ENCODE peak calls at places on chromosome 18, in six cellular contexts. Y is stomach, O is HFF-Myc, I is endothelial cell, V is bronchial epithelial cell, M is AG10803. L is an unnamed sample.

GRCh38 chr18:13202571-13202970 is 16.0 kb upstream of the LDLRAD4 start:
- DNase-seq in M (no peak), O (no peak), I (no peak), Y (no peak), V (no peak), L (no peak)

GRCh38 chr18:54119524-54120019 is 104.9 kb downstream of the MBD2 start:
- DNase-seq in M (peak; percentile 68), I (peak; percentile 19), Y (no peak), O (peak; percentile 41), V (peak; percentile 72), L (peak; percentile 25)

GRCh38 chr18:73264562-73264921 is 396.8 kb upstream of the NETO1 start:
- DNase-seq in V (no peak), M (no peak), O (no peak), Y (no peak), I (no peak), L (no peak)

GRCh38 chr18:58449366-58449935 is 179.4 kb downstream of the ALPK2 start:
- DNase-seq in V (peak; percentile 13), Y (no peak), M (no peak), I (no peak), O (no peak), L (no peak)

GRCh38 chr18:61731693-61732376 is 161.0 kb downstream of the RNF152 start:
- DNase-seq in Y (no peak), O (no peak), M (peak; percentile 88), I (no peak), V (no peak), L (no peak)

GRCh38 chr18:43665239-43665788 is 388.0 kb upstream of the SYT4 start:
- DNase-seq in Y (no peak), V (peak; percentile 87), M (peak; percentile 87), I (no peak), O (peak; percentile 59), L (no peak)

GRCh38 chr18:70413455-70413854 is 124.6 kb downstream of the SOCS6 start:
- DNase-seq in O (no peak), I (no peak), V (no peak), Y (no peak), M (peak; percentile 51), L (no peak)

GRCh38 chr18:60044290-60045006 is 144.7 kb downstream of the PMAIP1 start:
- DNase-seq in M (peak; percentile 88), V (peak; percentile 91), I (no peak), O (peak; percentile 25), Y (no peak), L (no peak)

GRCh38 chr18:44671914-44672313 is 8.8 kb upstream of the SETBP1 start:
- DNase-seq in M (no peak), I (no peak), O (no peak), V (no peak), Y (no peak), L (no peak)

GRCh38 chr18:21192308-21192624 is 49.8 kb upstream of the GREB1L start:
- DNase-seq in V (no peak), I (no peak), O (no peak), M (no peak), Y (no peak), L (no peak)

GRCh38 chr18:35111086-35111485 is 69.9 kb downstream of the MAPRE2 start:
- DNase-seq in Y (no peak), M (no peak), O (no peak), I (no peak), V (no peak), L (no peak)

GRCh38 chr18:51083398-51083797 is 53.4 kb downstream of the SMAD4 start:
- DNase-seq in V (no peak), M (no peak), Y (no peak), O (no peak), I (no peak), L (no peak)

GRCh38 chr18:58023108-58023507 is 20.9 kb upstream of the NEDD4L start:
- DNase-seq in O (no peak), I (no peak), Y (no peak), V (no peak), M (no peak), L (no peak)

GRCh38 chr18:3093624-3094354 is 80.8 kb upstream of the LPIN2 start:
- DNase-seq in V (no peak), Y (peak; percentile 63), I (no peak), M (no peak), O (no peak), L (no peak)

GRCh38 chr18:49650426-49650891 is 88.6 kb downstream of the LIPG start:
- DNase-seq in O (no peak), V (no peak), M (no peak), I (no peak), Y (peak; percentile 14), L (no peak)

GRCh38 chr18:34707670-34708069 is 2.4 kb upstream of the DTNA start:
- DNase-seq in O (peak; percentile 93), M (peak; percentile 90), V (peak; percentile 90), Y (no peak), I (no peak), L (no peak)

GRCh38 chr18:49456794-49457193 is 3.7 kb downstream of the DYM start:
- DNase-seq in Y (no peak), V (no peak), I (no peak), O (no peak), M (no peak), L (no peak)

GRCh38 chr18:13643261-13643671 is 83.1 kb downstream of the FAM210A start:
- DNase-seq in V (no peak), O (no peak), I (no peak), M (no peak), Y (no peak), L (no peak)

GRCh38 chr18:48333563-48333962 is 75.6 kb downstream of the ZBTB7C start:
- DNase-seq in I (no peak), V (no peak), M (no peak), Y (no peak), O (no peak), L (no peak)

GRCh38 chr18:62939925-62940324 is 224.6 kb downstream of the PHLPP1 start:
- DNase-seq in I (no peak), V (no peak), M (no peak), O (no peak), Y (no peak), L (no peak)

GRCh38 chr18:62939433-62939832 is 224.1 kb downstream of the PHLPP1 start:
- DNase-seq in V (no peak), I (no peak), Y (no peak), O (no peak), M (no peak), L (no peak)

GRCh38 chr18:62948788-62949187 is 233.4 kb downstream of the PHLPP1 start:
- DNase-seq in M (no peak), I (no peak), V (no peak), O (no peak), Y (no peak), L (no peak)

GRCh38 chr18:62942578-62942977 is 227.2 kb downstream of the PHLPP1 start:
- DNase-seq in O (no peak), Y (no peak), V (peak; percentile 93), I (no peak), M (no peak), L (no peak)

DNA sequence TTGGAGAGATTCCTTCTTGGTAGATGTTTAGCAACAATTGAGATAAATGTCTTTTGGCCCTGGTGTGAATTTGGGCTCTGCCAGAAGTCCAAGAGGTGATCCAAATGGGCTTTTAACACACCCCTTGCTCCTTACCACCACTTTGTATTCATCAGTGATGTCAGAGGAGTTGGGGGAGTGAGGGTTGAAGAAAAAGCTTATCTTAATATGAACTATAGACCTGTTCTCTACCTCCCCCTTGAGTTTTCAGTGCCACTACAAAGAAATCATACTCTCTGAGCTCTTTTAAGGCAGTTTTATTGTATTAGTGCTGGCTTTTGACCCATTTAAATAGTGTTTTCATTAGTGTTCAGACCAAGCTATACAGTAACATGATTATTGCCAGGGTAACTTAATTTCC is 229.1 kb downstream of the PHLPP1 start:
- DNase-seq in I (no peak), O (no peak), M (no peak), Y (no peak), V (no peak), L (no peak)
- TF ChIP-seq CTCF in I (no peak), O (no peak), M (no peak), Y (no peak), V (no peak), L (no peak)

DNA sequence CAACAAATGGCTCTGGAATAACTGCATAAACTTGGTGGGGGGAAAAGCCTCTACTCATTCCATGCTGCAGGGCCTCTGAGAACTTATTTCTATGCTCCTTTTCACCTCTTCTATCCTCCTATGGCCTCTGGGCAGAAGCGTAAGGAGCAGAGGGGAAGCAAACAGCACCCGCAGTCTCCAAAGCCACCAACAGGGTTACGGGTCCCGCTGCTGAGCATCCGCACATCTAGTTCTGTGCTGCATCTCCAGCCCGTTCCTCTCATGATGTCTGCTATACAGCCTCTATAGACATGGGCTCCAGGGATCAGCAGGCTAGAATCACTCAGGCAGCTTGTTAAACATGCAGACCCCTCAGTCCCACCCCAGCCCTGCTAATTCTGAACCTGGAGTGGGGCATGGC is 25.9 kb downstream of the PSTPIP2 start:
- DNase-seq in I (no peak), O (no peak), M (no peak), V (no peak), Y (no peak), L (no peak)
- TF ChIP-seq CTCF in I (peak; percentile 28), O (no peak), M (no peak), V (no peak), Y (no peak), L (no peak)

GRCh38 chr18:32470713-32471633 is at the start of gene GAREM1:
- DNase-seq in I (peak; percentile 88), M (peak; percentile 95), O (peak; percentile 78), Y (peak; percentile 96), V (peak; percentile 92), L (peak; percentile 81)
- TF ChIP-seq CTCF in I (no peak), M (peak; percentile 54), O (peak; percentile 33), Y (no peak), V (peak; percentile 82), L (peak; percentile 70)

GRCh38 chr18:79396431-79397287 is 929 bp downstream of the NFATC1 start:
- DNase-seq in V (no peak), M (peak; percentile 52), Y (no peak), I (peak; percentile 57), O (no peak), L (no peak)
- TF ChIP-seq CTCF in V (peak; percentile 30), M (peak; percentile 13), Y (no peak), I (no peak), O (no peak), L (no peak)

DNA sequence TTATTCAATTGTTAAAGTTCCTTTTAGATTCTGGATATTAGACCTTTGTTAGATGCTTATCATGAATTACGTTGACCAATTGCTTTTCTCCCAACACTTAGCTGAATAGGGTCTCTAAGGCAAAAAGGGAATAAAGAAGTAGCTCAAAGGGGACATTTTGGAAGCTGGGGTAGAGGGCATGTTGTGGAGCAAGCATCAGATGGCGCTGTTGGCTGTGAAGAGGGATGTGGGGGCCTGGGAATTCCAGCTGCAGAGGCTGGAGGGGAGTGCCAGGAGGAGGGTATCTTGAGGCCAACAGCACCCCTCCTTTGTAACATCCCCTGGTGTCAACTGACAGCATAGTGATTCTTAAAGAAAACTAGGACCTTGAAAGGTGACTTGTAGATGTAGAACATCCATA is 198.2 kb downstream of the ADCYAP1 start:
- DNase-seq in I (no peak), M (no peak), O (no peak), Y (no peak), V (no peak), L (no peak)
- TF ChIP-seq CTCF in I (no peak), M (no peak), O (no peak), Y (no peak), V (no peak), L (no peak)

DNA sequence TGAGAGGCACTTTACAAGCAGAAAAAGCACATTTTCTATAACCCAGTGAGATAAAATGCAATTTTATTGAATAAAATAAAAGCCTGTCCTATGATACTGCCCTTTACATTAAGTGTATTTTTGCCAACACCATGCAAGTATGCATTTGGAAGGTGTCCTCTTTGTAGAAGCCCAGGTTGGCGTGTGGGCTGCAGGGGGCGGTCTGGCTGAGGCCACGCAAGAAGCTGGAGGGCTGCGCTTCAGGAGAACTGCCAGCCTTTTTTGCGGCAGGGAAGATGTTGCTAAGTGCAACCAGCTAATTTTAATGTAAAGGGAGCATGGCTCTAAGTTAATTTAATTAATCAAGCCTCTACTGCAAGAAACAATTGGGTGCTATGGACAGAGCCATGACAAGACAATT is 562.8 kb upstream of the SALL3 start:
- DNase-seq in M (no peak), Y (no peak), I (no peak), O (no peak), V (no peak), L (no peak)
- TF ChIP-seq CTCF in M (no peak), Y (no peak), I (no peak), O (no peak), V (no peak), L (no peak)